ENCODE peak calls at places on chromosome 4, in seven cellular contexts. V, G, L, D, M, K and C are unnamed samples.

GRCh38 chr4:6322761-6323566 is 53.3 kb downstream of the WFS1 start:
- DNase-seq in K (no peak), G (no peak), V (no peak), L (no peak), M (no peak), D (no peak), C (no peak)

GRCh38 chr4:4267981-4268380 is 20.0 kb upstream of the TMEM128 start:
- DNase-seq in K (no peak), V (peak; percentile 15), M (no peak), D (no peak), L (no peak), G (no peak), C (no peak)

GRCh38 chr4:106607566-106607965 is 239.0 kb upstream of the GIMD1 start:
- DNase-seq in D (no peak), K (no peak), V (no peak), G (no peak), L (no peak), M (no peak), C (no peak)

GRCh38 chr4:6546681-6547447 is 28.1 kb upstream of the MAN2B2 start:
- DNase-seq in L (no peak), K (no peak), G (peak; percentile 20), V (no peak), D (no peak), M (no peak), C (peak; percentile 33)

GRCh38 chr4:23373269-23373668 is 516.6 kb downstream of the PPARGC1A start:
- DNase-seq in G (peak; percentile 1), L (no peak), M (no peak), D (no peak), V (peak; percentile 89), K (peak; percentile 69), C (peak; percentile 0)

GRCh38 chr4:126697748-126698147 is 935.0 kb upstream of the INTU start:
- DNase-seq in M (no peak), G (no peak), K (no peak), V (peak; percentile 80), L (no peak), D (no peak), C (no peak)

GRCh38 chr4:36601864-36602263 is 320.4 kb downstream of the DTHD1 start:
- DNase-seq in G (no peak), K (no peak), V (no peak), M (no peak), L (no peak), D (no peak), C (no peak)

GRCh38 chr4:80045831-80046230 is 27.2 kb downstream of the ANTXR2 start:
- DNase-seq in V (no peak), M (no peak), K (no peak), G (no peak), D (no peak), L (no peak), C (no peak)

GRCh38 chr4:115664285-115664684 is 550.9 kb upstream of the NDST4 start:
- DNase-seq in K (no peak), V (no peak), L (no peak), G (no peak), D (no peak), M (no peak), C (no peak)

GRCh38 chr4:108821056-108821925 is 58.4 kb upstream of the ETNPPL start:
- DNase-seq in K (no peak), G (no peak), V (peak; percentile 69), M (no peak), L (no peak), D (no peak), C (no peak)

GRCh38 chr4:44150091-44150576 is 298.5 kb downstream of the KCTD8 start:
- DNase-seq in M (no peak), K (no peak), L (no peak), V (peak; percentile 80), D (no peak), G (no peak), C (no peak)

GRCh38 chr4:15920723-15921591 is 17.6 kb downstream of the FGFBP1 start:
- DNase-seq in G (peak; percentile 63), M (peak; percentile 20), D (no peak), V (peak; percentile 95), K (peak; percentile 68), L (no peak), C (no peak)

GRCh38 chr4:16027114-16027513 is 56.7 kb downstream of the PROM1 start:
- DNase-seq in K (no peak), V (peak; percentile 78), M (no peak), D (no peak), L (no peak), G (no peak), C (no peak)

GRCh38 chr4:1578968-1579833 is 104.9 kb downstream of the FAM53A start:
- DNase-seq in V (peak; percentile 68), G (peak; percentile 72), D (peak; percentile 74), M (peak; percentile 68), L (peak; percentile 89), K (peak; percentile 93), C (no peak)

GRCh38 chr4:52657630-52658501 is 1.2 kb downstream of the USP46 start:
- DNase-seq in V (peak; percentile 35), D (peak; percentile 38), M (no peak), L (no peak), G (no peak), K (no peak), C (no peak)

GRCh38 chr4:107718351-107718965 is 1.6 kb downstream of the PAPSS1 start:
- DNase-seq in L (no peak), V (peak; percentile 23), K (no peak), M (no peak), D (no peak), G (no peak), C (no peak)

GRCh38 chr4:74932832-74933561 is at the start of gene PARM1:
- DNase-seq in L (peak; percentile 94), M (peak; percentile 63), K (peak; percentile 96), V (peak; percentile 43), D (peak; percentile 69), G (peak; percentile 62), C (peak; percentile 54)

GRCh38 chr4:74934822-74935326 is 2.0 kb downstream of the PARM1 start:
- DNase-seq in K (no peak), V (no peak), M (no peak), D (peak; percentile 15), L (no peak), G (no peak), C (no peak)

GRCh38 chr4:74932010-74932409 is 906 bp upstream of the PARM1 start:
- DNase-seq in G (no peak), L (no peak), M (no peak), K (no peak), V (no peak), D (no peak), C (no peak)

GRCh38 chr4:74934016-74934821 is 1.3 kb downstream of the PARM1 start:
- DNase-seq in K (peak; percentile 83), V (peak; percentile 38), L (peak; percentile 76), M (no peak), G (no peak), D (peak; percentile 16), C (peak; percentile 11)

DNA sequence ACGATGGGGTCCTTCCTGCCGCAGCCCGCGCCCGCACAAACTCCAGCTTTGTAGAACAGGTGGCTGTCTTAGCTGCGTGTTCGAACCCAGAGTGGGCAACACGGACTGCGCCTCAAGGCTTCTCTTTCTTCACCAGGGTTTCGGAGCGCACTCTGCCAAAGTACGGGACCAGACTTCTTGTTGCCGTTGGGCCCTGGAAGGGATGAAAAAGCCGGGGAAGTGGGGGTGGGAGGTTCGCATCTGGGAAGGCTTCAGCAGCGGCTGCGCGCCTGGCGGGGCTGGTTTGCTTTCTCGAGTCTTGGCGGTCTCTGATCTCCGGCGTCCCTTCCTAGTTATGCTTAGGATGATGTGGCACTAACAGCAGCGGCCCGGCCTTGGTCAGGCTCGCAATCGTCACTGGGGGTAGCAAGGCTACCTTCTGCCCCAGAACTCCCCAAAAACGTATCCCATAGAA is 673 bp downstream of the PARM1 start:
- DNase-seq in K (peak; percentile 67), V (peak; percentile 11), G (no peak), M (no peak), D (no peak), L (no peak), C (no peak)
- H3K27ac ChIP-seq in K (peak overlapping the region; percentile 81), V (no peak overlapping the region), G (no peak overlapping the region), M (peak overlapping the region; percentile 56), D (no peak overlapping the region), L (peak overlapping the region; percentile 84), C (no peak overlapping the region)

DNA sequence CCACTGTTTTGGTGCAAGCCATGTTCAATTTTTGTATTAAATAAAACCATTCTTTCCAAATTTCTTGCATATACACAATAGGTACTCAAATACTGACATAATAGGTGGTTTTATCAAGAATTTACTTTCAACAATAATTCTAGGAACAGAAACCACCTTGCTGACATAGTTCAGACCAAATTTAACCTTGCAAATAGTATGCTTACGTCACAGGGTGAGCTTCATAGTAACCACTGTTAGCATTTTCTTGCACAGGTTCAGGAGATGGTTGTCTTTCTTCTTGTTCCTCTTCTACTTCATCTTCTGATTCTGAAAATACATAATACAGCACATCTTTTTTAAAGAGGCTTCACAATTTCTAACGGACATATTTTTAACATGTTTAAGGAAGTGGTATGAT is 17.6 kb downstream of the G3BP2 start:
- DNase-seq in K (no peak), M (no peak), V (no peak), G (no peak), D (no peak), L (no peak), C (no peak)
- H3K27ac ChIP-seq in K (no peak overlapping the region), M (no peak overlapping the region), V (no peak overlapping the region), G (no peak overlapping the region), D (no peak overlapping the region), L (no peak overlapping the region), C (no peak overlapping the region)

GRCh38 chr4:174538876-174539250 is 16.6 kb upstream of the HPGD start:
- DNase-seq in M (no peak), G (no peak), D (no peak), K (no peak), L (no peak), V (peak; percentile 96), C (no peak)

GRCh38 chr4:174537634-174538033 is 15.3 kb upstream of the HPGD start:
- DNase-seq in D (no peak), G (no peak), K (no peak), V (no peak), M (no peak), L (no peak), C (no peak)

GRCh38 chr4:174540175-174540574 is 17.9 kb upstream of the HPGD start:
- DNase-seq in L (no peak), G (no peak), K (no peak), V (peak; percentile 39), D (no peak), M (no peak), C (no peak)

GRCh38 chr4:174539571-174539970 is 17.3 kb upstream of the HPGD start:
- DNase-seq in M (no peak), L (no peak), V (no peak), G (no peak), D (no peak), K (no peak), C (no peak)

GRCh38 chr4:174538123-174538875 is 16.0 kb upstream of the HPGD start:
- DNase-seq in D (no peak), M (no peak), G (no peak), K (no peak), L (no peak), V (peak; percentile 20), C (no peak)
- H3K27ac ChIP-seq in D (no peak overlapping the region), M (no peak overlapping the region), G (no peak overlapping the region), K (no peak overlapping the region), L (no peak overlapping the region), V (peak overlapping the region; percentile 95), C (no peak overlapping the region)

GRCh38 chr4:186400676-186401075 is 134.7 kb downstream of the F11 start:
- DNase-seq in M (no peak), D (no peak), G (no peak), K (no peak), V (no peak), L (no peak), C (no peak)

GRCh38 chr4:186404562-186405134 is 138.7 kb downstream of the F11 start:
- DNase-seq in V (no peak), D (no peak), M (no peak), G (no peak), L (no peak), K (no peak), C (no peak)

GRCh38 chr4:186405957-186406356 is 140.0 kb downstream of the F11 start:
- DNase-seq in G (no peak), D (no peak), L (no peak), K (no peak), M (no peak), V (no peak), C (no peak)
- H3K27ac ChIP-seq in G (peak overlapping the region; percentile 53), D (no peak overlapping the region), L (no peak overlapping the region), K (no peak overlapping the region), M (no peak overlapping the region), V (no peak overlapping the region), C (no peak overlapping the region)